ENCODE peak calls at places on chromosomes 3 and 15, in nine cellular contexts. P is fibroblast of lung, X is heart right ventricle, G is GM23338, D is astrocyte of the spinal cord, A is cardiac muscle cell, H is A549, R is suprapubic skin, V is mammary epithelial cell. O is an unnamed sample.

GRCh38 chr15:98625614-98626013 is 22.7 kb upstream of the IGF1R start:
- DNase-seq in V (no peak), X (no peak), R (no peak), A (no peak), D (no peak), G (no peak), P (no peak), H (no peak), O (no peak)

GRCh38 chr3:10522646-10523303 is 17.4 kb upstream of the ATP2B2 start:
- DNase-seq in D (no peak), V (no peak), A (no peak), R (peak; percentile 50), X (no peak), H (no peak), G (no peak), P (no peak), O (no peak)

GRCh38 chr15:50148362-50148963 is 29.4 kb upstream of the ATP8B4 start:
- DNase-seq in A (peak; percentile 87), X (no peak), P (peak; percentile 73), D (peak; percentile 69), G (peak; percentile 84), R (no peak), V (peak; percentile 70), H (peak; percentile 91), O (no peak)

GRCh38 chr3:14757153-14757700 is 61.5 kb upstream of the FGD5 start:
- DNase-seq in R (no peak), D (no peak), X (no peak), H (no peak), V (no peak), A (no peak), P (no peak), G (no peak), O (no peak)

GRCh38 chr3:102415553-102415952 is 19.3 kb upstream of the ZPLD1 start:
- DNase-seq in D (peak; percentile 21), V (peak; percentile 6), A (peak; percentile 20), P (peak; percentile 37), R (no peak), G (no peak), X (no peak), H (no peak), O (no peak)

GRCh38 chr15:78938608-78939488 is 6.0 kb downstream of the CTSH start:
- DNase-seq in H (no peak), G (no peak), V (no peak), X (no peak), D (no peak), R (no peak), P (no peak), A (no peak), O (peak; percentile 73)

GRCh38 chr15:89187911-89188514 is 33.4 kb downstream of the RLBP1 start:
- DNase-seq in R (no peak), V (no peak), P (no peak), X (no peak), H (no peak), G (no peak), D (no peak), A (no peak), O (no peak)

GRCh38 chr3:39273119-39273518 is 6.7 kb downstream of the CX3CR1 start:
- DNase-seq in X (no peak), H (no peak), V (no peak), D (no peak), A (no peak), G (peak; percentile 50), P (no peak), R (no peak), O (no peak)

GRCh38 chr3:73405853-73406252 is 218.9 kb downstream of the PDZRN3 start:
- DNase-seq in V (no peak), G (no peak), H (no peak), X (no peak), D (no peak), R (no peak), P (peak; percentile 77), A (peak; percentile 16), O (no peak)

GRCh38 chr3:152176241-152176640 is 92.5 kb upstream of the MBNL1 start:
- DNase-seq in R (no peak), A (peak; percentile 53), X (no peak), V (no peak), D (peak; percentile 73), H (no peak), G (no peak), P (no peak), O (no peak)

GRCh38 chr3:41482134-41482533 is 282.8 kb downstream of the CTNNB1 start:
- DNase-seq in V (no peak), A (no peak), D (no peak), X (no peak), R (no peak), P (no peak), G (peak; percentile 80), H (no peak), O (no peak)

GRCh38 chr3:13124631-13125030 is 51.4 kb upstream of the IQSEC1 start:
- DNase-seq in P (no peak), X (no peak), A (no peak), R (no peak), D (no peak), G (no peak), H (no peak), V (no peak), O (peak; percentile 17)

GRCh38 chr3:36025232-36025631 is 355.1 kb upstream of the STAC start:
- DNase-seq in V (no peak), P (no peak), R (no peak), H (no peak), A (no peak), X (no peak), D (no peak), G (no peak), O (no peak)

GRCh38 chr15:43930079-43930478 is 103.3 kb downstream of the WDR76 start:
- DNase-seq in V (no peak), P (no peak), A (peak; percentile 45), H (no peak), D (peak; percentile 77), G (peak; percentile 67), X (no peak), R (no peak), O (no peak)

GRCh38 chr3:151008699-151009098 is 36.2 kb upstream of the CLRN1 start:
- DNase-seq in V (peak; percentile 11), G (peak; percentile 51), H (peak; percentile 33), D (peak; percentile 67), P (peak; percentile 70), X (no peak), R (no peak), A (peak; percentile 79), O (no peak)

GRCh38 chr3:131477813-131478212 is 25.0 kb downstream of the MRPL3 start:
- DNase-seq in H (no peak), P (no peak), V (no peak), R (no peak), X (no peak), G (no peak), D (no peak), A (no peak), O (no peak)

GRCh38 chr3:72560857-72561675 is 287.2 kb downstream of the SHQ1 start:
- DNase-seq in P (no peak), A (no peak), X (no peak), V (peak; percentile 31), G (peak; percentile 48), H (no peak), D (no peak), R (no peak), O (no peak)

GRCh38 chr3:188689101-188689574 is 482.6 kb upstream of the TPRG1 start:
- DNase-seq in H (no peak), V (no peak), G (no peak), P (peak; percentile 87), R (peak; percentile 77), X (no peak), A (peak; percentile 94), D (peak; percentile 49), O (no peak)

GRCh38 chr3:10315101-10315500 is 5.8 kb downstream of the SEC13 start:
- DNase-seq in V (no peak), G (no peak), D (no peak), A (no peak), X (no peak), R (no peak), P (no peak), H (no peak), O (no peak)

GRCh38 chr3:175274474-175275218 is 415.5 kb downstream of the NAALADL2 start:
- DNase-seq in A (no peak), H (no peak), V (peak; percentile 19), D (no peak), R (no peak), X (no peak), G (no peak), P (no peak), O (no peak)

GRCh38 chr15:77584201-77584600 is 48.5 kb downstream of the LINGO1 start:
- DNase-seq in H (no peak), P (no peak), R (no peak), D (no peak), A (no peak), X (no peak), G (peak; percentile 60), V (no peak), O (no peak)

GRCh38 chr3:71581451-71581980 is 2.0 kb downstream of the FOXP1 start:
- DNase-seq in P (no peak), R (peak; percentile 80), G (peak; percentile 65), H (peak; percentile 23), X (peak; percentile 40), V (peak; percentile 57), A (peak; percentile 55), D (peak; percentile 29), O (peak; percentile 43)

GRCh38 chr3:106824856-106825255 is 552.4 kb upstream of the CCDC54 start:
- DNase-seq in D (peak; percentile 84), A (peak; percentile 58), H (peak; percentile 15), P (peak; percentile 48), R (no peak), V (peak; percentile 49), G (peak; percentile 61), X (no peak), O (no peak)
- TF ChIP-seq CTCF in D (peak; percentile 45), A (peak; percentile 42), H (no peak), P (peak; percentile 39), R (no peak), V (peak; percentile 42), G (peak; percentile 79), X (no peak), O (no peak)

GRCh38 chr3:138945646-138946553 is 1.0 kb downstream of the FOXL2 start:
- DNase-seq in G (peak; percentile 68), R (peak; percentile 77), V (peak; percentile 74), D (peak; percentile 26), A (no peak), X (peak; percentile 15), H (peak; percentile 75), P (no peak), O (no peak)
- TF ChIP-seq CTCF in G (peak; percentile 48), R (no peak), V (peak; percentile 57), D (peak; percentile 38), A (peak; percentile 24), X (no peak), H (peak; percentile 39), P (no peak), O (peak; percentile 15)

DNA sequence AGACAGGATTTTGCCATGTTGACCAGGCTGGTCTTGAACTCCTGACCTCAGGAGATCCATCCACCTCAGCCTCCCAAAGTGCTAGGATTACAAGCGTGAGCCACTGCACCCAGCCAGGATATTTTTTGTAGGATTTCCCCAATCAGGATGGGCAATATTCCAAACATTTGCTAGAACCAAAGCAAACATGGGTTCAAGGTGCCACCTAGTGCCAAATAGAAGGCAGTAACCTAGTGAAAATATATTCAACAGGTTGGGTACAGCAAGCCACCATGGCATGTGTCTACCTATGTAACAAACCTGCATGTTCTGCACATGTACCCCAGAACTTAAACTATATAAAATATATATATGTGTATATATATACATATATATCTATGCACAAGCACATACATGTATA is 185.9 kb upstream of the CADM2 start:
- DNase-seq in D (no peak), X (no peak), G (peak; percentile 47), R (no peak), H (no peak), V (no peak), A (no peak), P (no peak), O (no peak)
- TF ChIP-seq CTCF in D (no peak), X (no peak), G (peak; percentile 73), R (no peak), H (no peak), V (no peak), A (no peak), P (no peak), O (no peak)

GRCh38 chr3:44509985-44510360 is 32.5 kb upstream of the ZNF445 start:
- DNase-seq in G (no peak), X (no peak), P (peak; percentile 23), D (peak; percentile 29), A (peak; percentile 21), V (peak; percentile 10), H (peak; percentile 12), R (no peak), O (no peak)
- TF ChIP-seq CTCF in G (no peak), X (no peak), P (no peak), D (no peak), A (no peak), V (no peak), H (no peak), R (no peak), O (no peak)

O was measured in CD14-positive monocyte.